ENCODE peak calls at places on chromosomes 5 and 9, in five cellular contexts. Q, W, J, T and P are unnamed samples.

GRCh38 chr9:133066181-133066983 is 4.6 kb downstream of the CEL start:
- DNase-seq in T (no peak), Q (no peak), W (no peak), J (no peak), P (no peak)

GRCh38 chr5:109825450-109825849 is 135.7 kb downstream of the MAN2A1 start:
- DNase-seq in Q (no peak), T (no peak), J (no peak), W (no peak), P (no peak)

GRCh38 chr5:101292199-101292598 is 389.1 kb upstream of the ST8SIA4 start:
- DNase-seq in T (no peak), J (no peak), Q (no peak), W (no peak), P (no peak)

GRCh38 chr5:153783278-153783677 is 255.4 kb downstream of the FAM114A2 start:
- DNase-seq in Q (no peak), T (no peak), J (no peak), W (no peak), P (no peak)

GRCh38 chr5:172791726-172792445 is 20.9 kb upstream of the DUSP1 start:
- DNase-seq in W (no peak), Q (no peak), T (no peak), J (no peak), P (no peak)

GRCh38 chr9:115992834-115993233 is 160.8 kb upstream of the PAPPA start:
- DNase-seq in T (no peak), W (no peak), J (no peak), Q (no peak), P (no peak)

GRCh38 chr5:60339691-60340191 is 360.2 kb downstream of the DEPDC1B start:
- DNase-seq in T (no peak), J (peak), Q (no peak), W (no peak), P (no peak)

GRCh38 chr5:150009671-150010387 is 9.3 kb downstream of the HMGXB3 start:
- DNase-seq in T (no peak), W (no peak), J (peak), Q (no peak), P (no peak)

GRCh38 chr5:135471726-135472125 is 19.6 kb upstream of the TIFAB start:
- DNase-seq in T (no peak), J (no peak), W (no peak), Q (no peak), P (no peak)

GRCh38 chr9:77391834-77392233 is 214.5 kb downstream of the VPS13A start:
- DNase-seq in J (no peak), Q (no peak), W (no peak), T (no peak), P (no peak)

GRCh38 chr5:58088941-58089340 is 370.9 kb downstream of the PLK2 start:
- DNase-seq in T (no peak), W (no peak), Q (no peak), J (peak), P (no peak)

GRCh38 chr5:87302061-87302460 is 34.4 kb downstream of the RASA1 start:
- DNase-seq in J (no peak), T (no peak), Q (no peak), W (no peak), P (no peak)

GRCh38 chr9:86517475-86517874 is 163.3 kb upstream of the TUT7 start:
- DNase-seq in Q (no peak), W (no peak), J (no peak), T (no peak), P (no peak)

GRCh38 chr5:170632985-170633234 is 129.1 kb downstream of the KCNIP1 start:
- DNase-seq in Q (peak), T (peak), W (peak), J (peak), P (peak)

GRCh38 chr9:98369896-98370295 is 114.4 kb upstream of the TBC1D2 start:
- DNase-seq in Q (no peak), W (no peak), T (no peak), J (no peak), P (no peak)

GRCh38 chr9:22278426-22278825 is 168.2 kb upstream of the DMRTA1 start:
- DNase-seq in W (no peak), T (no peak), J (no peak), Q (no peak), P (no peak)

GRCh38 chr9:4301302-4301701 is 1.4 kb upstream of the GLIS3 start:
- DNase-seq in Q (no peak), J (no peak), T (no peak), W (no peak), P (no peak)

GRCh38 chr9:100129772-100130171 is 30.7 kb downstream of the INVS start:
- DNase-seq in J (no peak), W (no peak), T (no peak), Q (no peak), P (no peak)

GRCh38 chr5:150412319-150413175 is at the start of gene CD74:
- DNase-seq in Q (peak), T (no peak), J (peak), W (peak), P (peak)

GRCh38 chr9:75164573-75164972 is 76.3 kb downstream of the OSTF1 start:
- DNase-seq in W (no peak), T (no peak), J (no peak), Q (no peak), P (no peak)

GRCh38 chr5:43227655-43228054 is 35.6 kb downstream of the NIM1K start:
- DNase-seq in Q (no peak), W (no peak), J (no peak), T (peak), P (no peak)

GRCh38 chr9:2262809-2263510 is 247.8 kb downstream of the SMARCA2 start:
- DNase-seq in Q (no peak), J (no peak), T (no peak), W (no peak), P (no peak)

GRCh38 chr5:126069329-126069728 is 353.9 kb upstream of the GRAMD2B start:
- DNase-seq in T (no peak), Q (no peak), J (no peak), W (no peak), P (no peak)
- TF ChIP-seq CTCF in T (no peak), Q (no peak), J (no peak), W (no peak), P (no peak)

GRCh38 chr9:82101475-82101874 is 112.9 kb downstream of the SPATA31D1 start:
- DNase-seq in W (no peak), Q (no peak), T (no peak), J (no peak), P (no peak)
- TF ChIP-seq CTCF in W (no peak), Q (no peak), T (no peak), J (no peak), P (no peak)

GRCh38 chr9:114388764-114389375 is 1.1 kb upstream of the AKNA start:
- DNase-seq in W (no peak), J (no peak), T (no peak), Q (no peak), P (no peak)

GRCh38 chr9:114387678-114388431 is at the start of gene AKNA:
- DNase-seq in J (peak), W (peak), Q (peak), T (peak), P (peak)

GRCh38 chr9:114386886-114387677 is 700 bp downstream of the AKNA start:
- DNase-seq in J (peak), W (no peak), T (no peak), Q (peak), P (peak)

GRCh38 chr9:114390952-114391351 is 3.2 kb upstream of the AKNA start:
- DNase-seq in W (no peak), T (no peak), J (no peak), Q (no peak), P (no peak)

GRCh38 chr9:114389612-114390368 is 2.0 kb upstream of the AKNA start:
- DNase-seq in J (no peak), Q (peak), T (no peak), W (no peak), P (no peak)
- TF ChIP-seq CTCF in J (no peak), Q (no peak), T (no peak), W (no peak), P (no peak)

GRCh38 chr5:62340979-62341378 is 35.0 kb downstream of the KIF2A start:
- DNase-seq in W (no peak), T (no peak), J (no peak), Q (no peak), P (no peak)

GRCh38 chr5:62342476-62342837 is 36.5 kb downstream of the KIF2A start:
- DNase-seq in T (no peak), J (no peak), Q (no peak), W (no peak), P (no peak)

GRCh38 chr5:62343428-62343827 is 37.4 kb downstream of the KIF2A start:
- DNase-seq in Q (no peak), J (no peak), W (no peak), T (no peak), P (no peak)

GRCh38 chr5:62341783-62342475 is 35.9 kb downstream of the KIF2A start:
- DNase-seq in W (no peak), Q (no peak), T (no peak), J (no peak), P (no peak)

GRCh38 chr5:62340392-62340791 is 34.4 kb downstream of the KIF2A start:
- DNase-seq in J (no peak), T (peak), W (no peak), Q (no peak), P (no peak)
- TF ChIP-seq CTCF in J (no peak), T (peak), W (no peak), Q (no peak), P (peak)

GRCh38 chr5:142171270-142171669 is 62.7 kb downstream of the NDFIP1 start:
- DNase-seq in W (no peak), J (no peak), Q (no peak), T (no peak), P (no peak)
- TF ChIP-seq CTCF in W (no peak), J (no peak), Q (no peak), T (peak), P (no peak)